ENCODE peak calls at places on chromosome 1, in four cellular contexts. O, X, L and J are unnamed samples.

GRCh38 chr1:48223372-48224081 is 1.0 kb downstream of the SLC5A9 start:
- DNase-seq in O (no peak), X (no peak), L (no peak), J (no peak)

GRCh38 chr1:22639286-22639685 is 2.9 kb downstream of the C1QA start:
- DNase-seq in O (peak), X (no peak), L (peak), J (peak)

GRCh38 chr1:205774277-205775014 is 836 bp downstream of the RAB29 start:
- DNase-seq in O (peak), X (no peak), L (peak), J (peak)

GRCh38 chr1:111370871-111371270 is 56.7 kb downstream of the OVGP1 start:
- DNase-seq in O (no peak), X (no peak), L (no peak), J (no peak)

GRCh38 chr1:18234790-18235242 is 127.2 kb downstream of the IGSF21 start:
- DNase-seq in O (peak), X (peak), L (peak), J (peak)

GRCh38 chr1:108583757-108584156 is 23.9 kb downstream of the EEIG2 start:
- DNase-seq in O (no peak), X (no peak), L (no peak), J (no peak)

GRCh38 chr1:7279753-7280150 is 491.3 kb upstream of the VAMP3 start:
- DNase-seq in O (no peak), X (no peak), L (no peak), J (no peak)

GRCh38 chr1:21225065-21225464 is 48.4 kb upstream of the EIF4G3 start:
- DNase-seq in O (no peak), X (no peak), L (no peak), J (no peak)

GRCh38 chr1:205301220-205301821 is 20.2 kb downstream of the NUAK2 start:
- DNase-seq in O (peak), X (peak), L (peak), J (no peak)

GRCh38 chr1:3241236-3241550 is 172.2 kb downstream of the PRDM16 start:
- DNase-seq in O (no peak), X (no peak), L (no peak), J (no peak)

GRCh38 chr1:152188673-152189591 is 29.9 kb upstream of the RPTN start:
- DNase-seq in O (peak), X (peak), L (peak), J (peak)

GRCh38 chr1:56175211-56175610 is 404.2 kb downstream of the PLPP3 start:
- DNase-seq in O (no peak), X (no peak), L (no peak), J (no peak)

GRCh38 chr1:109632671-109633346 is 13.2 kb downstream of the AMPD2 start:
- DNase-seq in O (no peak), X (no peak), L (peak), J (no peak)

GRCh38 chr1:228062812-228063211 is 19.7 kb upstream of the ARF1 start:
- DNase-seq in O (no peak), X (no peak), L (no peak), J (no peak)

GRCh38 chr1:160189649-160190625 is at the start of gene CASQ1:
- DNase-seq in O (peak), X (no peak), L (no peak), J (no peak)

GRCh38 chr1:223642155-223642689 is 23.3 kb downstream of the CAPN8 start:
- DNase-seq in O (no peak), X (no peak), L (no peak), J (no peak)

GRCh38 chr1:160359559-160360226 is 7.2 kb upstream of the NHLH1 start:
- DNase-seq in O (no peak), X (no peak), L (no peak), J (no peak)

GRCh38 chr1:220370041-220370700 is 97.9 kb upstream of the RAB3GAP2 start:
- DNase-seq in O (peak), X (no peak), L (no peak), J (no peak)

GRCh38 chr1:209585197-209585596 is 1.7 kb downstream of the CAMK1G start:
- DNase-seq in O (no peak), X (no peak), L (no peak), J (no peak)

GRCh38 chr1:15950763-15951295 is 25.1 kb downstream of the ZBTB17 start:
- DNase-seq in O (no peak), X (no peak), L (peak), J (no peak)

GRCh38 chr1:91502882-91503184 is 2.2 kb downstream of the CDC7 start:
- DNase-seq in O (no peak), X (no peak), L (no peak), J (peak)

GRCh38 chr1:41890841-41891311 is 27.8 kb downstream of the HIVEP3 start:
- DNase-seq in O (peak), X (no peak), L (no peak), J (no peak)

GRCh38 chr1:46800742-46801141 is 1.9 kb downstream of the CYP4B1 start:
- DNase-seq in O (no peak), X (no peak), L (no peak), J (no peak)
- H3K4me3 ChIP-seq in O (no peak), X (no peak), L (no peak), J (no peak)

DNA sequence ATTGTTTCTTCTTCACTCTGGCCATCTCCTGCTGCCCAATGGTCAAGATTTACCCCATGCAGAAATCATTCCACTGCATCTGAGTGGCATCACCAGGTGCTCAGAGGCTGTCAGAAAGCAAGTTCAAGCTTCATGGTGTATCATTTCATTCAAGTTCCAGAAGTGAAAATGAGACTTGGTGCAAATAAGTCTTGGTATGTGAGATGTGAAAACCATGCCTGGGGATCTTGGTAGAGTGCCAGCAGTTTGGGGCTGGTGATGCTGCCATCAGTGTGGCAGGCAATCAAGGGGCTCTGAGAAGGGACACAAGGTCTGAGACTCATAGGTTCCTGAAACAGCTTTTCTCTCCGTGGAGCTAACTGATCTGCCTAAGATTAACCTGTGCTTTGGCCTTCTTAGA is 52.0 kb downstream of the CD2 start:
- DNase-seq in O (no peak), X (peak), L (no peak), J (peak)
- H3K4me3 ChIP-seq in O (no peak), X (no peak), L (no peak), J (no peak)

GRCh38 chr1:203287109-203287893 is 18.0 kb upstream of the BTG2 start:
- DNase-seq in O (no peak), X (peak), L (peak), J (peak)

GRCh38 chr1:203287896-203288295 is 17.4 kb upstream of the BTG2 start:
- DNase-seq in O (no peak), X (no peak), L (no peak), J (no peak)

GRCh38 chr1:203288351-203288894 is 16.9 kb upstream of the BTG2 start:
- DNase-seq in O (no peak), X (peak), L (no peak), J (no peak)

GRCh38 chr1:203284411-203285208 is 20.7 kb upstream of the BTG2 start:
- DNase-seq in O (no peak), X (no peak), L (no peak), J (no peak)

DNA sequence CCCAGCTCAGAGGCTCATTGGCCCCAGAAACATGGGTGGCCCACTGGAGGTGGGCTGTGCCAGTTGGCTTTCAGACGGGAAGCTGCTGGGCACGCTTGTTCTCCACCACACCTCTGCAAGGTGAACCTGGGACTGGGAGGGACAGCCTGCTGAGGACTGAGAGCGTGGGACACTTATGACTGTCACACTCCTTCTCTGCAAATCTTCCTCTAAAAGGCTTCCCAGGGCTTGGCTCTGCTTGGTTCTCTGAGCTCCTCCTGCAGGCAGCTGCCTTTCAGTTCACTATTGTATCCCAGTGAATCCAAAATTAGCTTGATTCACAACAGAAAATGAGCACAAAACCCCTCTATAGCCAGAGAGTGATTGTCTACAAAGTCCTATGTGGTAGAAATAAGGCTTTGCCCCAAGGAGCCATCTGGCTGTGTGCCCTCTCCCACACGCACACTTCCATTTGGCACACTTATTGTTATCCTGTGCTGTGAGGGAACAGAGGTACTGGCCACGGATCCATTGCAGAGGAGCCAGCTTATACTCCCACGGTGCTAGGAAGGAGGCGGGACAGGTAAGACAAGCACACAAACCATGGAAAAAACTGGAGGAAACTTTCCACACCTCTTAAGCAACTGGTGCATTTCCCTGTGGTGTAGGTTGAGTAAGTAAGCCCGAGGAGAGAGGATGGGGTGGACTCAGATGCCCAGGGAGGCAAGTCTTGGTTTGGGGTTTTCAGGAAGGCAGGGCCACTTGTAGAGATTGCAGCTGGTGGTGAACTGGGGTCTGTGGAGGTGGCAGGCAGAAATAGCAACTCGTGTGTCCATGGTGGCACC is 18.9 kb upstream of the BTG2 start:
- DNase-seq in O (peak), X (peak), L (no peak), J (no peak)
- H3K4me3 ChIP-seq in O (no peak), X (peak), L (no peak), J (peak)

DNA sequence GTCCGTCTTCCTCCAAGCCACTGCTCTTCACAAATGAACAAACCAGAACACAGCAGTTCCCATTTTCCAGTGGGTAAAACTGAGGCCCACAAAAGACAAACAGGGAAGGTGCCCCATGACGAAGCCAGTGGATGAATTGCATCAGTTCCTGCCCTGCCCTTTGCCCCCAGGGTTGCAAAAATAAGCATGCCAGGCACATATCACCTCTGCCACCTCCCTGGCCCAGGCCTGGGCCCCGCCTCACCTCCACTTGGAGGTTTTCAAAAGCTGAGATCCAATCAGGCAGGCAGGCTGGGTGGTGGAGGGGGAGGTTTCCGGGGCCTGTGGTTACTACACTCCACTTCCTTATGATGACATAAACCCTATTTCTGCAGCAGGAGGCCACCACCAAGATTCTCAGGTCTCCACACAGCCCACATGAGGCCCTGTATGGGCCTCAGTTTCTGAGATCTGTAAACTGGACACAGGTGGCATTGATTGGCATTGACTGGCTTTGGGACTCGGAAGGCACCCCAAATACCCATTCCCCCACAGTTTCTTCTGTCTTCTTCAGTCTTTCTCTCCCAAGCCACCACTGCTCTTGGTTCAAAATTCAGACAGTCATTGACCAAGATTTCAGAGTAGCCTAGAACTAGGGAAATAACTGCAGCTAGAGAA is 4.1 kb downstream of the KIF21B start:
- DNase-seq in O (peak), X (peak), L (no peak), J (peak)
- H3K4me3 ChIP-seq in O (no peak), X (peak), L (no peak), J (peak)

DNA sequence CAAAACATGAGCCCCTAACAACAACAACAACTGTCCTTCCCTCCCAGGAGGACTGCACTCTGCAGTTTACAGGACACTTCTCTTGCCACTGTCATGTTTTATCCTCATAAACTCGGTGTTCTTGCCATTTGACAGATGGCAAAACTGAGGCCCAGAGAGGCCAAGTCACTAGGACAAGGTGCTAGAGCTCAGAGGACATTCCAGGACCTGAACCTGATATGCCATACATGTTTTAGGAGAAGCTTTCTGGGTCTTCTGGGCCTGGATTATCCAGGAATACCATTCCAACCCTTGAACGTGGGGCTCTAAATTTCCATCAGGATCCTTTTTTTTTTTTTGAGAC is 19.4 kb upstream of the TENT5B start:
- DNase-seq in O (no peak), X (no peak), L (no peak), J (no peak)
- H3K4me3 ChIP-seq in O (no peak), X (no peak), L (no peak), J (no peak)